ENCODE peak calls at places on chromosomes 13 and 19, in six cellular contexts. H is uterus, E is tibial nerve, Z is IMR-90, T is testis, L is stomach. Y is an unnamed sample.
A peak's percentile ranks its signal among the peaks of the same experiment; 100 is the strongest.

GRCh38 chr19:40267601-40267997 is 17.5 kb downstream of the AKT2 start:
- DNase-seq in H (no peak), E (no peak), Z (no peak), T (no peak), L (no peak), Y (no peak)

GRCh38 chr13:98653471-98653985 is 76.6 kb upstream of the STK24 start:
- DNase-seq in H (peak; percentile 77), E (peak; percentile 65), Z (peak; percentile 71), T (peak; percentile 88), L (peak; percentile 88), Y (peak; percentile 75)

GRCh38 chr19:37893845-37894575 is 12.4 kb downstream of the WDR87 start:
- DNase-seq in H (no peak), E (no peak), Z (no peak), T (no peak), L (no peak), Y (no peak)

GRCh38 chr13:26502826-26503225 is 54.7 kb upstream of the WASF3 start:
- DNase-seq in H (no peak), E (no peak), Z (peak; percentile 96), T (peak; percentile 24), L (no peak), Y (no peak)

GRCh38 chr19:57152921-57153320 is 7.9 kb upstream of the ZIM3 start:
- DNase-seq in H (no peak), E (no peak), Z (no peak), T (no peak), L (no peak), Y (no peak)

GRCh38 chr13:106151056-106151699 is 384.3 kb downstream of the EFNB2 start:
- DNase-seq in H (no peak), E (no peak), Z (peak; percentile 84), T (no peak), L (no peak), Y (no peak)

GRCh38 chr19:18368504-18369222 is 17.3 kb upstream of the GDF15 start:
- DNase-seq in H (no peak), E (no peak), Z (no peak), T (no peak), L (peak; percentile 62), Y (no peak)

GRCh38 chr13:112965103-112965502 is 3.9 kb upstream of the MCF2L start:
- DNase-seq in H (peak; percentile 51), E (no peak), Z (no peak), T (no peak), L (no peak), Y (peak; percentile 30)

GRCh38 chr13:43426355-43426754 is 360.4 kb downstream of the ENOX1 start:
- DNase-seq in H (no peak), E (no peak), Z (no peak), T (no peak), L (no peak), Y (no peak)

GRCh38 chr19:13932911-13933393 is 5.3 kb downstream of the PODNL1 start:
- DNase-seq in H (no peak), E (no peak), Z (no peak), T (no peak), L (no peak), Y (no peak)

GRCh38 chr19:36688058-36688457 is 646 bp downstream of the ZNF567 start:
- DNase-seq in H (no peak), E (no peak), Z (no peak), T (no peak), L (no peak), Y (no peak)

GRCh38 chr19:29872224-29872731 is 60.5 kb downstream of the CCNE1 start:
- DNase-seq in H (no peak), E (no peak), Z (no peak), T (no peak), L (no peak), Y (no peak)

GRCh38 chr13:80362488-80362887 is 21.6 kb upstream of the SPRY2 start:
- DNase-seq in H (no peak), E (no peak), Z (no peak), T (no peak), L (no peak), Y (no peak)

GRCh38 chr19:57903298-57904174 is 12.9 kb downstream of the ZNF417 start:
- DNase-seq in H (no peak), E (no peak), Z (peak; percentile 53), T (no peak), L (no peak), Y (no peak)

GRCh38 chr13:66656050-66656449 is 574.1 kb downstream of the PCDH9 start:
- DNase-seq in H (no peak), E (no peak), Z (no peak), T (no peak), L (no peak), Y (no peak)

GRCh38 chr13:105871768-105872167 is 663.7 kb downstream of the EFNB2 start:
- DNase-seq in H (no peak), E (no peak), Z (no peak), T (no peak), L (no peak), Y (no peak)

GRCh38 chr13:110261166-110262081 is 45.5 kb downstream of the COL4A1 start:
- DNase-seq in H (no peak), E (no peak), Z (no peak), T (no peak), L (no peak), Y (no peak)

GRCh38 chr13:38819053-38819452 is 132.2 kb downstream of the FREM2 start:
- DNase-seq in H (peak; percentile 17), E (no peak), Z (no peak), T (no peak), L (peak; percentile 56), Y (no peak)

GRCh38 chr19:16654151-16654550 is 5.8 kb downstream of the SMIM7 start:
- DNase-seq in H (no peak), E (no peak), Z (no peak), T (peak; percentile 56), L (no peak), Y (no peak)

GRCh38 chr19:28291874-28292273 is 921.1 kb downstream of the UQCRFS1 start:
- DNase-seq in H (no peak), E (no peak), Z (no peak), T (no peak), L (no peak), Y (no peak)

GRCh38 chr19:28290963-28291657 is 921.8 kb downstream of the UQCRFS1 start:
- DNase-seq in H (no peak), E (no peak), Z (no peak), T (no peak), L (no peak), Y (no peak)

GRCh38 chr19:28288850-28289249 is 924.1 kb downstream of the UQCRFS1 start:
- DNase-seq in H (peak; percentile 18), E (no peak), Z (no peak), T (no peak), L (no peak), Y (no peak)

GRCh38 chr19:28292822-28293500 is 920.0 kb downstream of the UQCRFS1 start:
- DNase-seq in H (no peak), E (no peak), Z (no peak), T (no peak), L (no peak), Y (no peak)

DNA sequence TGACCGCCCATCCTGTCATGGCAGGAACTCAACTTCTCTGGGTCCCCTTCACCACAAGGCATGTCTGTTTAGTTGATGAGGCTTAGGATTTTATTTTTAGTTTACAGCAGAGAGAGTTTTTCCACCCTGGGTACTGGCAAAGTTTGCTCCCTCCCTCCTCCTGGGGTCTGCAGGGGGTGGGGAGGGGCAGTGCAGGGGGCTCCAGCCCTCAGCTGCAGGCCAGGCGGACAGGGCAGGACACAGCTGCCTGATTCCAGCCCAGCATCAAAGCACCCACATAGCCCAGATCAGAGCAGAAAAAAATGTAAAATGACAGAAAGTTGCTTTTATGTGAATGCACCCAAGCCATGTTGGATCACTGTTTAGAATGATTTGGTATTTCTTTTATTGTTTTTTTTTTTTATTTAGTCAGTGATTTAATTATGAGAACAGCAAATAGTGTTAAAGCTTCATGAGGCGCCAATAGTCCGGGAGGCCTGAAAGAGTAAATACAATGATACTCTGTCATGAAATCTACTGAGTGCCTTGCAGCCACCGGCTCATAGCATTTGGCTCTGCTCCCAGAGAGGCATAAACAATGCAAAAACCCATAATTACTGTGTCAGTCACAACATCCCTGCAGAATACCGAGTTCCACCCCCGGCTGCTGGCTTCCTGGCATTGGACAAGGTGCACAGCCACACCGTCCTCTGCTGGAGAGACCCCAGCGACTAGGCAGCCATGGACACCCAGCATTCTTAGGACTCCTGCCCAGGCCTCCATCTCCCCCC is 923.5 kb downstream of the UQCRFS1 start:
- DNase-seq in H (no peak), E (no peak), Z (no peak), T (peak; percentile 56), L (no peak), Y (no peak)
- H3K4me1 ChIP-seq in H (no peaks in the 10 kb centered on the region), E (peaks cover 18% of the 10 kb centered on the region), Z (no peaks in the 10 kb centered on the region), T (peaks cover 9% of the 10 kb centered on the region), L (peaks cover 9% of the 10 kb centered on the region), Y (peaks cover 9% of the 10 kb centered on the region)

DNA sequence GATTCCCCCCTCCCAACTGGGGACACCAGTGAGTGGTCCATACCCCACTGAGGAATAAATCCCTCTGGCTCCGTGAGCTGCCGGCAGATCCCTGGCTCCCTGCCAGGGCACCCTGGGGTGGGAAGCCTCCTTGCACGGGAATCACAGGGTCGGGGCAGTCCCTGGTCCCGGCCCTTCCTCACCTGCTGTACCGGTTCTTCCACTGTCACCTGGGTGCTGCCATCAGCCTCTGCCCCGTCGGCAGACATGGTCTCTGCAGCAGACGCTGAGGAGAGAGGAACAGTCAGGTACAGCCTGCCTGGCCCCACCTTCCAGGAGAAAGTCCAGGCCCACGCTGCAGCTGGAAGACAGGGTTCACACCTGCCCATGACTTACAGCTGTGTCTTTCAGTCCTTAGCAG is 6.3 kb downstream of the PLIN3 start:
- DNase-seq in H (no peak), E (no peak), Z (no peak), T (no peak), L (peak; percentile 58), Y (no peak)
- TF ChIP-seq POLR2A in H (no peak), E (no peak), Z (no peak), T (no peak), L (no peak), Y (no peak)

GRCh38 chr19:42277821-42278809 is 9.1 kb downstream of the CIC start:
- DNase-seq in H (peak; percentile 41), E (no peak), Z (no peak), T (peak; percentile 51), L (no peak), Y (peak; percentile 52)
- TF ChIP-seq CTCF in H (no peak), E (no peak), Z (no peak), T (no peak), L (no peak), Y (no peak)

GRCh38 chr13:27965740-27966640 is 3.1 kb downstream of the CDX2 start:
- DNase-seq in H (no peak), E (no peak), Z (no peak), T (no peak), L (peak; percentile 26), Y (no peak)

GRCh38 chr13:27966641-27967202 is 2.4 kb downstream of the CDX2 start:
- DNase-seq in H (no peak), E (no peak), Z (no peak), T (no peak), L (peak; percentile 24), Y (no peak)

GRCh38 chr13:27964741-27965323 is 4.3 kb downstream of the CDX2 start:
- DNase-seq in H (no peak), E (no peak), Z (no peak), T (no peak), L (no peak), Y (no peak)

GRCh38 chr13:27967203-27967735 is 1.8 kb downstream of the CDX2 start:
- DNase-seq in H (no peak), E (no peak), Z (no peak), T (no peak), L (peak; percentile 23), Y (no peak)

DNA sequence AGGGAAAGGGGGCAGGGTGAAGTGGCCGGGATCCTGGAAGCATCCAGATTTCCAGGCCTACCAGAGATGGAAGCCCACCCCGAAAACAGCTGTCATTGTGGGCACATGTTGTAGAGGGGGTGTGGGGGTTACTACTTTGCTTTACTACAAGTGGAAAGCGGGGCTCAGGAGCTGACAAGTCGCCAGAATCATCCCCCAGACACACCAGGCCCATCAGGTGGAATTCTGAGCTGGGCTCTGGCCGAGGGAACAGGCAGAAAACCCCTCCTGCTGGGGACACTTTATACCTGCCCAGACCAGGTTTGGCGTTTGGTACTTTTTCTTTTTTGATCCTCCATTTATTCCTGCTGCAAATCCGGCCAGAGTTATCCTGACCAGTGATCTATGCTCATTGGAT is 3.8 kb downstream of the CDX2 start:
- DNase-seq in H (no peak), E (no peak), Z (no peak), T (no peak), L (no peak), Y (no peak)
- H3K4me1 ChIP-seq in H (no peaks in the 10 kb centered on the region), E (peaks cover 9% of the 10 kb centered on the region), Z (peaks cover 2% of the 10 kb centered on the region), T (peaks cover 10% of the 10 kb centered on the region), L (peaks cover 49% of the 10 kb centered on the region), Y (peaks cover under 1% of the 10 kb centered on the region)

Y was measured in ovary.